ENCODE peak calls at places on chromosomes 6 and 20, in four cellular contexts. V is GM12878, W is HepG2, Y is K562. N is an unnamed sample.
A peak's percentile ranks its signal among the peaks of the same experiment; 100 is the strongest.

GRCh38 chr20:58719971-58720371 is 27.4 kb downstream of the NPEPL1 start:
- DNase-seq in V (no peak), W (no peak), Y (no peak), N (no peak)

GRCh38 chr6:88785478-88785877 is 177.9 kb downstream of the RNGTT start:
- DNase-seq in V (no peak), W (no peak), Y (no peak), N (no peak)

GRCh38 chr20:30286157-30286556 is 971.3 kb upstream of the DEFB115 start:
- DNase-seq in V (no peak), W (peak; percentile 37), Y (peak; percentile 42), N (peak; percentile 26)

GRCh38 chr6:125746731-125747588 is 2.5 kb upstream of the HEY2 start:
- DNase-seq in V (no peak), W (peak; percentile 59), Y (peak; percentile 42), N (peak; percentile 81)

GRCh38 chr6:137589067-137589848 is 95.1 kb upstream of the OLIG3 start:
- DNase-seq in V (peak; percentile 74), W (peak; percentile 92), Y (peak; percentile 69), N (peak; percentile 63)

GRCh38 chr6:161061576-161061975 is 70.0 kb downstream of the MAP3K4 start:
- DNase-seq in V (no peak), W (no peak), Y (no peak), N (no peak)

GRCh38 chr20:14710941-14711340 is 373.5 kb upstream of the FLRT3 start:
- DNase-seq in V (no peak), W (no peak), Y (no peak), N (no peak)

GRCh38 chr6:68473433-68474210 is 161.5 kb upstream of the ADGRB3 start:
- DNase-seq in V (no peak), W (no peak), Y (no peak), N (no peak)

GRCh38 chr20:43188861-43189613 is 669 bp downstream of the PTPRT start:
- DNase-seq in V (no peak), W (no peak), Y (no peak), N (peak; percentile 30)

GRCh38 chr20:32636821-32637220 is 36.9 kb downstream of the C20orf203 start:
- DNase-seq in V (no peak), W (no peak), Y (no peak), N (no peak)

GRCh38 chr6:121544691-121545090 is 109.2 kb downstream of the GJA1 start:
- DNase-seq in V (no peak), W (no peak), Y (no peak), N (no peak)

GRCh38 chr6:120395784-120396183 is 938.5 kb downstream of the TBC1D32 start:
- DNase-seq in V (no peak), W (no peak), Y (no peak), N (no peak)

GRCh38 chr6:167786859-167787675 is 39.6 kb upstream of the AFDN start:
- DNase-seq in V (no peak), W (no peak), Y (no peak), N (no peak)

GRCh38 chr20:54433653-54434052 is 41.7 kb upstream of the DOK5 start:
- DNase-seq in V (no peak), W (no peak), Y (no peak), N (no peak)

GRCh38 chr6:54248994-54249393 is 59.2 kb upstream of the TINAG start:
- DNase-seq in V (no peak), W (no peak), Y (no peak), N (no peak)

GRCh38 chr6:127518710-127519468 is at the start of gene MTCL3:
- DNase-seq in V (no peak), W (no peak), Y (no peak), N (peak; percentile 70)

GRCh38 chr6:74409447-74409846 is 713.4 kb downstream of the CD109 start:
- DNase-seq in V (no peak), W (peak; percentile 36), Y (no peak), N (no peak)

GRCh38 chr20:3712279-3712873 is at the start of gene SIGLEC1:
- DNase-seq in V (no peak), W (no peak), Y (no peak), N (no peak)

GRCh38 chr6:19836799-19837510 is at the start of gene ID4:
- DNase-seq in V (no peak), W (no peak), Y (no peak), N (peak; percentile 97)

GRCh38 chr6:14286144-14286543 is 168.6 kb downstream of the CD83 start:
- DNase-seq in V (no peak), W (no peak), Y (no peak), N (no peak)

GRCh38 chr6:38367231-38367630 is 272.5 kb downstream of the BTBD9 start:
- DNase-seq in V (no peak), W (no peak), Y (no peak), N (no peak)

GRCh38 chr6:76174722-76175121 is 102.3 kb upstream of the IMPG1 start:
- DNase-seq in V (no peak), W (no peak), Y (no peak), N (no peak)

GRCh38 chr20:58695895-58696375 is 3.3 kb downstream of the NPEPL1 start:
- DNase-seq in V (no peak), W (no peak), Y (no peak), N (no peak)

GRCh38 chr6:84227044-84227433 is 404 bp downstream of the CEP162 start:
- DNase-seq in V (no peak), W (no peak), Y (no peak), N (no peak)

GRCh38 chr6:6730831-6731230 is 142.3 kb downstream of the LY86 start:
- DNase-seq in V (no peak), W (no peak), Y (no peak), N (no peak)

GRCh38 chr6:6717953-6718352 is 129.4 kb downstream of the LY86 start:
- DNase-seq in V (no peak), W (no peak), Y (no peak), N (no peak)

GRCh38 chr6:33856655-33857054 is 52.9 kb upstream of the MLN start:
- DNase-seq in V (peak; percentile 58), W (no peak), Y (no peak), N (no peak)

GRCh38 chr20:33883164-33883563 is 72.0 kb downstream of the CHMP4B start:
- DNase-seq in V (peak; percentile 73), W (no peak), Y (no peak), N (no peak)

GRCh38 chr6:13922750-13923149 is 2.0 kb upstream of the RNF182 start:
- DNase-seq in V (no peak), W (no peak), Y (no peak), N (no peak)

GRCh38 chr20:45347297-45347935 is 808 bp downstream of the SDC4 start:
- DNase-seq in V (no peak), W (no peak), Y (no peak), N (no peak)

GRCh38 chr6:106739387-106739786 is 110.0 kb downstream of the QRSL1 start:
- DNase-seq in V (no peak), W (no peak), Y (no peak), N (no peak)
- TF ChIP-seq CBFB in V (no peak), W (no peak), Y (no peak), N (no peak)

GRCh38 chr20:51749674-51750036 is 18.5 kb downstream of the ATP9A start:
- DNase-seq in V (no peak), W (no peak), Y (no peak), N (no peak)
- TF ChIP-seq CBFB in V (no peak), W (no peak), Y (no peak), N (no peak)

GRCh38 chr6:49410564-49410963 is 52.5 kb downstream of the MMUT start:
- DNase-seq in V (no peak), W (no peak), Y (no peak), N (no peak)

GRCh38 chr6:49409951-49410542 is 53.0 kb downstream of the MMUT start:
- DNase-seq in V (peak; percentile 8), W (peak; percentile 59), Y (peak; percentile 67), N (peak; percentile 78)

GRCh38 chr6:49416195-49416594 is 46.9 kb downstream of the MMUT start:
- DNase-seq in V (no peak), W (no peak), Y (no peak), N (no peak)

DNA sequence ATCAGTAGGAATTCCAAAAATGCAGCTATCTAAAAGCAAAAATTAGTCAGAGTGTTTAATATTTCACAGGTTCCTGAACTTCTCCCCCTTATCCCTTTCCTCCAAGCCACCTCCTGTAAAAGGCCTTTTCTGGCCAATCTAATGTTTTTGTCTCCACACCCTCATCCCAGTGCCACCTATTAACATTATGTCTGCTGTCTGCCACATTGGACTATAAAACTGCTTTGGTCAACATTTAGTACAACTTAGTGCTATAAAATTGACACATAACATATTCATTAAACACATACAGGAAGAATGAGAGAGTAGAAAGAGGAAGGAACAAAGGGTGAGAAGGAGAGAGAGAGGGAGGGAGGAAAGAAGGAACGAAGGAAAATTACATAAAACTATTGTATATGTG is 47.7 kb downstream of the MMUT start:
- DNase-seq in V (no peak), W (no peak), Y (no peak), N (no peak)
- TF ChIP-seq CBFB in V (no peak), W (no peak), Y (no peak), N (no peak)

GRCh38 chr6:2663123-2663522 is 87.6 kb downstream of the MYLK4 start:
- DNase-seq in V (peak; percentile 16), W (no peak), Y (no peak), N (no peak)

GRCh38 chr6:2667617-2668016 is 83.1 kb downstream of the MYLK4 start:
- DNase-seq in V (no peak), W (no peak), Y (no peak), N (no peak)

GRCh38 chr6:2661651-2662050 is 89.1 kb downstream of the MYLK4 start:
- DNase-seq in V (no peak), W (no peak), Y (no peak), N (no peak)

GRCh38 chr6:2666906-2667575 is 83.7 kb downstream of the MYLK4 start:
- DNase-seq in V (no peak), W (no peak), Y (no peak), N (no peak)

DNA sequence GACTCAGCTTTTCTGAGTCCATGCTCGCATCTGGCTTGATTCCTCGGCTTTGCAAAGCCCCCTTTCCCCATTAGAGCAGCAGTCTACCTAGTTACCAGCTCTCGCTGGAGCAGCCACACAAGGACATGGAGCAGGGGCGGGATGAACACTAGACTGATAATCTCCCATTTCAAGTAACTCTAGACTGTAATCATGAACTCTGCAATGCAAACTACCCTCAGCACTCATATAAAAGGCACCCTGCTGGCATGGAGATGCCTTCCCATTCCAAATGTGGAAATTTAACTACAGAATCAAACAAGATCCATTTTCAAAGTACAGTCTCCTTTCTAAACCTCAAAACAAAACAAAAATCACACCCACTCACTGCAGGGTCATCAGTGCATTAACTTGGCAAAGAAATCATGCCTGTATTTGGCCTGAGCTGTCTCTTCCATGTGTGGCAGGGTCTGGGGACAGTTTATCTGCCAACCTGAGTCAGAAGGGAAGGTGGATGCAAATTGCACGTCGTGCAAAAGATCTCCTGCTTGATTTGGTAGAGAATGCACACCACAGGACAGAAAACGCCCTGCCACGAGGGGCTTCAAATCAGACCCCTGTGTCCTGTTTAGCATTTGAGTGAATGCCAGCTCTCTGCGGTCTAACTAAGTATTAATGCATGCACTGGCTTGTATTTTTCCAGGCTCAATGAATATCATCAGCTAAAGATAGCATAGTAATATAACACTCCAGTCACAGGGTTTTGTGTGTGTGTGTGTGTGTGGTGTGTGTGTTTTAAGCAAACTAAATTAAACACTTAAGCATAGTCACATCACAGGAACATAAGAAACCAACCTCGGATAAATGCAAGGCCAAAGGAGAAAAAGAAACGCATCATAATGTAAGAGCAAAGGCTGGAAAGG is 85.3 kb downstream of the MYLK4 start:
- DNase-seq in V (no peak), W (no peak), Y (no peak), N (no peak)
- TF ChIP-seq CBFB in V (no peak), W (no peak), Y (no peak), N (no peak)